ENCODE peak calls at places on chromosomes 16 and 17, in five cellular contexts. E is RWPE2, X is tibial artery, Y is Peyer's patch, J is K562. Z is an unnamed sample.
A peak's percentile ranks its signal among the peaks of the same experiment; 100 is the strongest.

GRCh38 chr17:64992325-64992802 is 64.2 kb downstream of the GNA13 start:
- DNase-seq in E (peak; percentile 90), X (no peak), Y (no peak), J (no peak), Z (no peak)

GRCh38 chr17:77827039-77827438 is 131.5 kb upstream of the TNRC6C start:
- DNase-seq in E (no peak), X (peak; percentile 48), Y (peak; percentile 24), J (no peak), Z (peak; percentile 26)

GRCh38 chr16:77402118-77402517 is 32.7 kb downstream of the ADAMTS18 start:
- DNase-seq in E (no peak), X (no peak), Y (no peak), J (no peak), Z (no peak)

GRCh38 chr16:79278506-79278905 is 322.0 kb downstream of the MAF start:
- DNase-seq in E (no peak), X (no peak), Y (no peak), J (no peak), Z (no peak)

GRCh38 chr17:66549312-66549705 is 246.9 kb downstream of the PRKCA start:
- DNase-seq in E (no peak), X (no peak), Y (no peak), J (no peak), Z (no peak)

GRCh38 chr17:40510328-40510648 is 8.9 kb upstream of the TNS4 start:
- DNase-seq in E (peak; percentile 99), X (peak; percentile 27), Y (peak; percentile 27), J (no peak), Z (no peak)

GRCh38 chr17:82823004-82823403 is 16.8 kb downstream of the ZNF750 start:
- DNase-seq in E (no peak), X (no peak), Y (no peak), J (peak; percentile 30), Z (no peak)

GRCh38 chr17:7587420-7587786 is 2.5 kb downstream of the SOX15 start:
- DNase-seq in E (no peak), X (no peak), Y (no peak), J (peak; percentile 48), Z (no peak)

GRCh38 chr17:69597898-69598692 is 183.6 kb downstream of the MAP2K6 start:
- DNase-seq in E (no peak), X (no peak), Y (no peak), J (no peak), Z (no peak)

GRCh38 chr17:68324654-68325336 is 33.5 kb downstream of the ARSG start:
- DNase-seq in E (no peak), X (no peak), Y (no peak), J (no peak), Z (no peak)

GRCh38 chr16:81190667-81191066 is 47.8 kb upstream of the BCO1 start:
- DNase-seq in E (no peak), X (no peak), Y (no peak), J (peak; percentile 14), Z (peak; percentile 16)

GRCh38 chr17:76672892-76673291 is 29.3 kb upstream of the ST6GALNAC1 start:
- DNase-seq in E (no peak), X (no peak), Y (no peak), J (no peak), Z (no peak)

GRCh38 chr16:88619859-88620655 is 18.3 kb upstream of the IL17C start:
- DNase-seq in E (no peak), X (no peak), Y (no peak), J (no peak), Z (no peak)

GRCh38 chr17:31778538-31778937 is 80.5 kb downstream of the COPRS start:
- DNase-seq in E (no peak), X (no peak), Y (no peak), J (no peak), Z (no peak)

GRCh38 chr17:57357830-57358426 is 101.6 kb downstream of the MSI2 start:
- DNase-seq in E (no peak), X (no peak), Y (peak; percentile 11), J (no peak), Z (peak; percentile 21)

GRCh38 chr16:87956169-87956770 is 5.0 kb downstream of the BANP start:
- DNase-seq in E (no peak), X (peak; percentile 68), Y (no peak), J (peak; percentile 77), Z (no peak)

GRCh38 chr17:65567566-65567965 is 6.1 kb upstream of the AXIN2 start:
- DNase-seq in E (no peak), X (no peak), Y (no peak), J (no peak), Z (no peak)

GRCh38 chr16:80526418-80527061 is 14.3 kb upstream of the DYNLRB2 start:
- DNase-seq in E (no peak), X (no peak), Y (no peak), J (peak; percentile 69), Z (peak; percentile 43)

GRCh38 chr17:20009052-20009301 is 182 bp upstream of the SPECC1 start:
- DNase-seq in E (no peak), X (no peak), Y (no peak), J (no peak), Z (no peak)
- TF ChIP-seq CTCF in E (no peak), X (no peak), Y (no peak), J (no peak), Z (no peak)

GRCh38 chr16:35752012-35752772 is 2292.8 kb downstream of the TP53TG3F start:
- DNase-seq in E (no peak), X (no peak), Y (no peak), J (no peak), Z (no peak)
- H3K9me3 ChIP-seq in E (peaks cover 16% of the 10 kb centered on the region), X (peaks cover 9% of the 10 kb centered on the region), Y (peaks cover 12% of the 10 kb centered on the region), J (no peaks in the 10 kb centered on the region), Z (no peaks in the 10 kb centered on the region)

GRCh38 chr16:11670171-11671131 is 2.2 kb downstream of the SNN start:
- DNase-seq in E (no peak), X (peak; percentile 78), Y (no peak), J (no peak), Z (no peak)

GRCh38 chr16:11669380-11670146 is 1.3 kb downstream of the SNN start:
- DNase-seq in E (no peak), X (peak; percentile 89), Y (no peak), J (no peak), Z (no peak)

GRCh38 chr16:11671676-11672075 is 3.4 kb downstream of the SNN start:
- DNase-seq in E (no peak), X (no peak), Y (no peak), J (no peak), Z (no peak)

GRCh38 chr16:11672206-11673090 is 4.2 kb downstream of the SNN start:
- DNase-seq in E (no peak), X (no peak), Y (no peak), J (no peak), Z (no peak)

GRCh38 chr16:11671271-11671670 is 3.0 kb downstream of the SNN start:
- DNase-seq in E (no peak), X (no peak), Y (no peak), J (no peak), Z (no peak)
- H3K4me3 ChIP-seq in E (no peak overlapping the region), X (no peak overlapping the region), Y (no peak overlapping the region), J (no peak overlapping the region), Z (no peak overlapping the region)

GRCh38 chr16:82630688-82631087 is 3.9 kb downstream of the CDH13 start:
- DNase-seq in E (no peak), X (no peak), Y (no peak), J (no peak), Z (no peak)
- TF ChIP-seq CTCF in E (peak; percentile 74), X (peak; percentile 24), Y (peak; percentile 29), J (no peak), Z (peak; percentile 50)

GRCh38 chr16:31694461-31694860 is 166.8 kb downstream of the AHSP start:
- DNase-seq in E (no peak), X (no peak), Y (no peak), J (no peak), Z (no peak)
- H3K9me3 ChIP-seq in E (no peaks in the 10 kb centered on the region), X (no peaks in the 10 kb centered on the region), Y (no peaks in the 10 kb centered on the region), J (no peaks in the 10 kb centered on the region), Z (no peaks in the 10 kb centered on the region)

GRCh38 chr16:25707982-25708583 is 16.3 kb downstream of the HS3ST4 start:
- DNase-seq in E (no peak), X (no peak), Y (no peak), J (peak; percentile 58), Z (peak; percentile 32)

GRCh38 chr16:25709182-25709581 is 17.4 kb downstream of the HS3ST4 start:
- DNase-seq in E (no peak), X (no peak), Y (no peak), J (no peak), Z (no peak)

GRCh38 chr16:25716186-25716585 is 24.4 kb downstream of the HS3ST4 start:
- DNase-seq in E (no peak), X (no peak), Y (no peak), J (peak; percentile 2), Z (no peak)

DNA sequence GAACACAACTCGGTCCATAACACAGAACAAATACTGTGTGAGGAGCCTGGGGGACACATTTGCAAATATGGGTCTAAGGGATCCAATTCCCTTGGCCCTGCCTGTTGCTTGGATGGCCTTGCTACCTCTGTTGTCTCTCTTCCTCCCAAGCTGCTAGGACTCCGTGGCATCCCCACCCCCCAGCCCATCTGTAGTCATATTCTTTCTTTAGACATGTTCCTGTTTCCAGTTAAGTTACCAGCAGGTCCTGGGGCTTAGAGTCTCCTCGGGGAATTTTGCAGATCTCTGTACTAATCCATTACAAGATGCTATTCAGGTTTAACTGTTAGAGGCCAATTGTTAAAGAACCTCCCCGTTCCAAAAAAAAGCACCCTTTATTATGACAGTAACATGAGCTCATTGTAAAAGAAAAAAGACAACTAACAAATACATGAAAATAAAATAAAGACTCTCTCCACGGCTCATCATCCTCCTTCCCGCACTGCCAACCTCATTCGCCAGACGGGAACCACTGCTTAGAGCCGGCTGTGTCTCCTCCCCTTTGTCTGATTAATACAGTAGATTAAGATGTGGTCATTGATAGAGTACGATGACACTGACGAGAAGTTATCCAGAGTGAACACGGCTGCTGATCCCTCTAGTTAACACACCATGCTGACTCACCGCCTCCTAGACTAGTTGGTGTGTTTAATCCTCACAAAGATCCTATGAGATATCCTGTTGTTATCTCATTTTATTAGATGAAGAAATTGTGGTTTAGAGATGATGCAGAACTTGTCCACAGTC is 22.2 kb downstream of the HS3ST4 start:
- DNase-seq in E (no peak), X (no peak), Y (no peak), J (no peak), Z (no peak)
- H3K4me3 ChIP-seq in E (no peak overlapping the region), X (no peak overlapping the region), Y (no peak overlapping the region), J (no peak overlapping the region), Z (no peak overlapping the region)

DNA sequence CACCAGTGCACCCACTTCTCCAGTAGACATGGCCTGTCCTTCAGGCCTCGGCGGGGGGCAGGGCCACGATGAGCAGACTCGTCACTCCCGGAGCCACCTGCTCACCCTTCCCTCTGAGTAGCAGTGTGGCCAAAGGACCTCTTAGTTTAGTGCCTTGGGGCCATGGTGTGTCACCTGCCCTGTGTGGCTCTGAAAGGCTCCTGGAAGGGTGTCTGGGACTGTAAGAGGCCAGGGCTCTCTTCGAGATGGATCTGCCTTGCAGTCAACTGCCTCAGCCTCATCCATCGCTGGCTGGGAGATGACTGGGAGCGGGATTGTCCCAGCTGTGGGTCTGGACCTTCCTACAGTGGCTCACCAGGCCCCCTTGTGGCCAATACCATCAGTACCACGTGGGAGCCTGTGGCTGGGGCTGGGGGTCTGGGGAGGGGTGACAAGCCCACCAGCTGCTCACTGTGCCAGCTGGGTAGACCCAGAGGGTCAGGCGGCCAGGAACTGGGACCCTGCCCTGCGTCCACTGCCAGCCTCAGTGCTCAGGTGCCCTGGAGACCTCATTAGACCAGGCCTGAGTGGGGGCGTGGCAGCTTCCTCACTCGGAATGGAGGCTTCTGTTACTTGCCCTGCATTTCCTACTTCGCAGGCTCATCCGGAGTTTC is 133.4 kb downstream of the OR1D5 start:
- DNase-seq in E (no peak), X (no peak), Y (peak; percentile 71), J (peak; percentile 30), Z (peak; percentile 74)
- TF ChIP-seq CTCF in E (peak; percentile 61), X (peak; percentile 27), Y (peak; percentile 58), J (peak; percentile 56), Z (peak; percentile 93)